ENCODE peak calls at places on chromosomes 5 and 9, in five cellular contexts. C, E, W, J and V are unnamed samples.
A peak's percentile ranks its signal among the peaks of the same experiment; 100 is the strongest.

GRCh38 chr5:159965031-159965837 is 43.7 kb upstream of the TTC1 start:
- DNase-seq in J (no peak), C (no peak), W (peak; percentile 63), E (peak; percentile 57), V (peak; percentile 80)

GRCh38 chr5:55517804-55518203 is 17.0 kb downstream of the PLPP1 start:
- DNase-seq in W (no peak), C (no peak), E (no peak), J (no peak), V (no peak)

GRCh38 chr5:73254634-73255033 is 81.6 kb downstream of the TMEM174 start:
- DNase-seq in J (no peak), W (no peak), E (no peak), C (no peak), V (no peak)

GRCh38 chr5:54090495-54091084 is 219.8 kb downstream of the ARL15 start:
- DNase-seq in E (peak; percentile 85), C (no peak), W (peak; percentile 79), J (no peak), V (no peak)

GRCh38 chr5:179919487-179920060 is 11.9 kb upstream of the TBC1D9B start:
- DNase-seq in J (no peak), E (no peak), W (no peak), C (no peak), V (no peak)

GRCh38 chr9:88991066-88992030 is at the start of gene S1PR3:
- DNase-seq in J (peak; percentile 72), W (peak; percentile 63), E (no peak), C (no peak), V (peak; percentile 82)

GRCh38 chr9:129703121-129703520 is 37.7 kb downstream of the PRRX2 start:
- DNase-seq in J (no peak), E (no peak), W (no peak), C (no peak), V (no peak)

GRCh38 chr9:34988218-34989055 is 1.1 kb upstream of the DNAJB5 start:
- DNase-seq in C (no peak), W (no peak), J (no peak), E (no peak), V (peak; percentile 50)

GRCh38 chr9:88983865-88984542 is 7.3 kb upstream of the S1PR3 start:
- DNase-seq in E (no peak), J (no peak), W (no peak), C (no peak), V (no peak)

GRCh38 chr5:126965487-126965886 is 64.9 kb downstream of the MARCHF3 start:
- DNase-seq in C (no peak), J (no peak), E (no peak), W (peak; percentile 19), V (no peak)

GRCh38 chr9:128191406-128192046 is at the start of gene CIZ1:
- DNase-seq in E (peak; percentile 68), C (no peak), W (peak; percentile 80), J (peak; percentile 79), V (peak; percentile 75)

GRCh38 chr5:169590602-169591001 is 7.0 kb downstream of the SPDL1 start:
- DNase-seq in W (no peak), J (no peak), E (no peak), C (no peak), V (no peak)

GRCh38 chr9:129348890-129349570 is 171.0 kb upstream of the IER5L start:
- DNase-seq in C (no peak), W (no peak), J (no peak), E (no peak), V (no peak)

GRCh38 chr5:1782385-1783213 is 17.0 kb downstream of the MRPL36 start:
- DNase-seq in C (no peak), E (no peak), J (no peak), W (no peak), V (no peak)

GRCh38 chr5:39198080-39198479 is 21.3 kb downstream of the FYB1 start:
- DNase-seq in W (no peak), E (no peak), J (no peak), C (no peak), V (no peak)

GRCh38 chr5:56070795-56071539 is 76.2 kb upstream of the IL6ST start:
- DNase-seq in C (no peak), J (no peak), E (no peak), W (no peak), V (no peak)

GRCh38 chr5:10681605-10682428 is 79.2 kb downstream of the DAP start:
- DNase-seq in W (no peak), J (no peak), E (no peak), C (no peak), V (no peak)

GRCh38 chr9:84000186-84000585 is 19.6 kb downstream of the RMI1 start:
- DNase-seq in E (peak; percentile 38), W (no peak), J (no peak), C (no peak), V (no peak)

GRCh38 chr5:83102581-83102980 is 25.2 kb downstream of the XRCC4 start:
- DNase-seq in C (no peak), E (peak; percentile 46), J (no peak), W (peak; percentile 24), V (no peak)

GRCh38 chr9:87193925-87194380 is 246.6 kb upstream of the GAS1 start:
- DNase-seq in W (peak; percentile 95), E (peak; percentile 94), J (no peak), C (no peak), V (no peak)

GRCh38 chr5:151213803-151214613 is 9.9 kb downstream of the CCDC69 start:
- DNase-seq in J (no peak), C (no peak), W (peak; percentile 67), E (no peak), V (peak; percentile 79)

GRCh38 chr9:4746278-4746677 is 5.3 kb upstream of the AK3 start:
- DNase-seq in C (no peak), W (no peak), E (no peak), J (no peak), V (no peak)

GRCh38 chr9:4743131-4743875 is 2.3 kb upstream of the AK3 start:
- DNase-seq in E (no peak), W (peak; percentile 22), C (no peak), J (no peak), V (no peak)

GRCh38 chr9:4750021-4750673 is 9.1 kb upstream of the AK3 start:
- DNase-seq in W (peak; percentile 68), J (no peak), C (no peak), E (peak; percentile 61), V (no peak)

DNA sequence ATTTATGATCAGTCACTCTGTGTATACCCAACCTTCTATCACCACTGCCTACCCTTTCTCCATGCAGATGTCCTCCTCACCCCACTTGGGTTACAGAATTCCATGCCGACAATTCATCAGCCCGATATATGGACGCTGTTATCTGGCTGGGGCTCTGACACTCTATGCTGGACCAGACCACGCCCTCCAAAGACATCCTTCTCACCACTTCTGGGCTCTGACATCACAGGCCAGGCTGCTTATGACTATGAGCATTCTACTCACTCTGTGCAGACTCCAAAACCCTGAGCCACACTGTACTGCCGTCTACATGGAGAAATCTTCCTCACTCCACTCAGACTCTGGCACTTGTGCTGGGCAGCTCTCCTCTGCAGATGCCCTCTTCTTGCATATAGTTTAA is 7.6 kb upstream of the AK3 start:
- DNase-seq in E (peak; percentile 33), C (no peak), J (no peak), W (no peak), V (no peak)
- H2BK15ac ChIP-seq in E (no peak overlapping the region), C (no peak overlapping the region), J (no peak overlapping the region), W (no peak overlapping the region), V (no peak overlapping the region)

DNA sequence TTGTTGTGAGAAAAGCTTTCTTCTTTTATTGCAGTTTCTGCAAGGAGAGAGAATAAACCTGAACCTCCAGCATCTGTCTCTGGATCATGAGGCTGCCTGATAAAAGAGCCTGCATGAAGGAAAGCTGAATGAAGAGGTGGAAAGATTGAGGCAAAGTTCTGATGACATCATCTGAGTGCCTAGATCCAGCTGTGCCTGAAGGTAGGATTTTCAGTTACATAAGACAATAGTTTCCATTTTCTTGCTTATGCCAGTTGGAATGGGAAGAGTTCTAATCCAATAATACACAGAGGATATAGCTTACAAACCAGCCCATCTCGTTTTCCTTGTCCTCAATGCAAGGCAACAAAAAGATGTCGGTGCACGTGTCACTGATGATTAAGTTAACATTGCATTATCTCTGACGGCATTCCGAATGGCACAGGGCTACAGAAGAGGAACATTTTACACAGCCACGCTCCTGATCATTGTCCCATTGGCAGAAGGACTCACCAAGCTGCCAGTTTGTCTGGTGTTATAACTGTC is 105.5 kb upstream of the ERCC6L2 start:
- DNase-seq in W (no peak), J (no peak), C (no peak), E (no peak), V (no peak)
- H3K14ac ChIP-seq in W (no peak overlapping the region), J (no peak overlapping the region), C (no peak overlapping the region), E (no peak overlapping the region), V (no peak overlapping the region)

GRCh38 chr5:142326480-142326938 is 1.7 kb upstream of the SPRY4 start:
- DNase-seq in C (no peak), E (no peak), J (no peak), W (no peak), V (no peak)

GRCh38 chr5:142324377-142324870 is 397 bp downstream of the SPRY4 start:
- DNase-seq in J (no peak), E (no peak), W (no peak), C (no peak), V (no peak)

GRCh38 chr5:142323480-142324376 is 1.1 kb downstream of the SPRY4 start:
- DNase-seq in C (no peak), E (peak; percentile 48), W (peak; percentile 46), J (peak; percentile 11), V (no peak)

GRCh38 chr5:142325677-142326479 is 1.1 kb upstream of the SPRY4 start:
- DNase-seq in J (peak; percentile 70), E (peak; percentile 73), C (peak; percentile 79), W (peak; percentile 94), V (peak; percentile 91)

GRCh38 chr5:142324871-142325676 is at the start of gene SPRY4:
- DNase-seq in W (peak; percentile 99), J (peak; percentile 99), C (peak; percentile 96), E (peak; percentile 98), V (peak; percentile 97)
- H2BK15ac ChIP-seq in W (peak within 1 kb of the TSS; percentile 96), J (peak within 1 kb of the TSS; percentile 75), C (no peak within 1 kb of the TSS), E (peak within 1 kb of the TSS; percentile 99), V (no peak within 1 kb of the TSS)

GRCh38 chr9:115025721-115026120 is 92.2 kb downstream of the TNC start:
- DNase-seq in W (no peak), C (no peak), J (no peak), E (no peak), V (no peak)
- H3K14ac ChIP-seq in W (no peak overlapping the region), C (no peak overlapping the region), J (no peak overlapping the region), E (no peak overlapping the region), V (no peak overlapping the region)

DNA sequence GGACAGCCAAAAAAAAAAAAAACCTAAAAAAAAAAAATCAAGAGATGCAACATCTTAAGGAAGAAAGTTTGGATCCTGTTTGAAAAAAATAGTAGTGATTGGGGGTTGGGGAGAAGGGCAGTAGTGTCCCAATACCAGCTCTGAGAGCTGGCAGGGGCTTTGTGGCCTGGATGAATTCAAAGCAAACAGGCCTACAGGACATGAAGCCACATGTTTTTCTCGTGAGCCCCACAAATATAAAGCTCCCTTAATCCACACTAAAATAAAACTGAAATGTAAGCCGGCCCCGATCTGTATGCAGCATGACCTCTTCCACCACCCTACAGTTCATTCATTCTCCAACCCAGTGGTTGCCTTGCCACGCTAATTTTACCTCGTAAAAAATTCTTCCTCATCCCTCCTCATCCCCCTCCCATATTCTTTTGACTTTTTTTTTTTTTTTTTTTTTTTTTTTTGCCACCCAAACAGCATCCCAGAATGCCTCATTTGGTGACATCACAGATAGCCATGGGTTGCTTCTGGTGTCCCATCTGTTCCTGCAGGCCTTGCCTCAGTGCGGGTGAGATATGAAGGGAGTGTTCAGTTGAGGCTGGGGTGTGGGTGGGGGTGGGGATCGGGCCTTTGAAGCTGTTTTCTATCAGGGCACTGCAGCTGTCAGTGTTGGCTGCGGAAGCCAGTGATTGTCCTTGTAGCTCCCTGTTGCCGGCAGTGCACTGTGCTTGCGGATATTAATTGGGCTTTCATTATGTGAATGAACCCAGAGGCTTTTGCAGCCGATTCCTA is 81.5 kb upstream of the NFIB start:
- DNase-seq in E (no peak), C (no peak), W (no peak), J (no peak), V (no peak)
- H2BK15ac ChIP-seq in E (no peak overlapping the region), C (no peak overlapping the region), W (no peak overlapping the region), J (no peak overlapping the region), V (no peak overlapping the region)